ENCODE peak calls at places on chromosomes 13 and 19, in seven cellular contexts. One of them, this sample, is unnamed.

GRCh38 chr13:105193026-105193425 is 1342.4 kb downstream of the EFNB2 start:
- DNase-seq in H9: no peak
- DNase-seq in HAP-1: no peak
- DNase-seq in aorta: no peak
- DNase-seq in naive thymus-derived CD4-positive, alpha-beta T cell: no peak
- DNase-seq in left cardiac atrium: no peak
- DNase-seq in CD8-positive, alpha-beta memory T cell: no peak
- DNase-seq in this sample: no peak

GRCh38 chr19:46426035-46426505 is 2.7 kb downstream of the PNMA8C start:
- DNase-seq in H9: no peak
- DNase-seq in HAP-1: no peak
- DNase-seq in aorta: no peak
- DNase-seq in naive thymus-derived CD4-positive, alpha-beta T cell: no peak
- DNase-seq in left cardiac atrium: no peak
- DNase-seq in CD8-positive, alpha-beta memory T cell: no peak
- DNase-seq in this sample: no peak

GRCh38 chr13:80082396-80083096 is 258.4 kb downstream of the SPRY2 start:
- DNase-seq in H9: no peak
- DNase-seq in HAP-1: no peak
- DNase-seq in aorta: no peak
- DNase-seq in naive thymus-derived CD4-positive, alpha-beta T cell: no peak
- DNase-seq in left cardiac atrium: no peak
- DNase-seq in CD8-positive, alpha-beta memory T cell: no peak
- DNase-seq in this sample: no peak

GRCh38 chr19:30349131-30349730 is 23.0 kb upstream of the ZNF536 start:
- DNase-seq in H9: peak; percentile 78
- DNase-seq in HAP-1: no peak
- DNase-seq in aorta: no peak
- DNase-seq in naive thymus-derived CD4-positive, alpha-beta T cell: no peak
- DNase-seq in left cardiac atrium: no peak
- DNase-seq in CD8-positive, alpha-beta memory T cell: no peak
- DNase-seq in this sample: no peak

GRCh38 chr19:13978306-13978705 is 26.0 kb downstream of the DCAF15 start:
- DNase-seq in H9: peak; percentile 99
- DNase-seq in HAP-1: no peak
- DNase-seq in aorta: peak; percentile 93
- DNase-seq in naive thymus-derived CD4-positive, alpha-beta T cell: no peak
- DNase-seq in left cardiac atrium: peak; percentile 92
- DNase-seq in CD8-positive, alpha-beta memory T cell: no peak
- DNase-seq in this sample: peak; percentile 23

GRCh38 chr19:45406165-45406956 is at the start of gene POLR1G:
- DNase-seq in H9: peak; percentile 85
- DNase-seq in HAP-1: peak; percentile 88
- DNase-seq in aorta: peak; percentile 91
- DNase-seq in naive thymus-derived CD4-positive, alpha-beta T cell: peak; percentile 81
- DNase-seq in left cardiac atrium: peak; percentile 82
- DNase-seq in CD8-positive, alpha-beta memory T cell: peak; percentile 60
- DNase-seq in this sample: peak; percentile 88

GRCh38 chr19:38702278-38702677 is 42.0 kb downstream of the CAPN12 start:
- DNase-seq in H9: no peak
- DNase-seq in HAP-1: no peak
- DNase-seq in aorta: no peak
- DNase-seq in naive thymus-derived CD4-positive, alpha-beta T cell: no peak
- DNase-seq in left cardiac atrium: no peak
- DNase-seq in CD8-positive, alpha-beta memory T cell: no peak
- DNase-seq in this sample: no peak

GRCh38 chr13:50527612-50528509 is 315.6 kb downstream of the DLEU7 start:
- DNase-seq in H9: no peak
- DNase-seq in HAP-1: no peak
- DNase-seq in aorta: no peak
- DNase-seq in naive thymus-derived CD4-positive, alpha-beta T cell: no peak
- DNase-seq in left cardiac atrium: no peak
- DNase-seq in CD8-positive, alpha-beta memory T cell: no peak
- DNase-seq in this sample: no peak

GRCh38 chr13:40377783-40378182 is 288.7 kb downstream of the FOXO1 start:
- DNase-seq in H9: no peak
- DNase-seq in HAP-1: no peak
- DNase-seq in aorta: no peak
- DNase-seq in naive thymus-derived CD4-positive, alpha-beta T cell: no peak
- DNase-seq in left cardiac atrium: no peak
- DNase-seq in CD8-positive, alpha-beta memory T cell: no peak
- DNase-seq in this sample: peak; percentile 35

GRCh38 chr13:71876648-71877279 is 9.8 kb upstream of the DACH1 start:
- DNase-seq in H9: no peak
- DNase-seq in HAP-1: no peak
- DNase-seq in aorta: no peak
- DNase-seq in naive thymus-derived CD4-positive, alpha-beta T cell: no peak
- DNase-seq in left cardiac atrium: no peak
- DNase-seq in CD8-positive, alpha-beta memory T cell: no peak
- DNase-seq in this sample: no peak

GRCh38 chr19:33401683-33402420 is 28.3 kb downstream of the CEBPG start:
- DNase-seq in H9: no peak
- DNase-seq in HAP-1: no peak
- DNase-seq in aorta: peak; percentile 59
- DNase-seq in naive thymus-derived CD4-positive, alpha-beta T cell: no peak
- DNase-seq in left cardiac atrium: no peak
- DNase-seq in CD8-positive, alpha-beta memory T cell: no peak
- DNase-seq in this sample: no peak